ENCODE peak calls at places on chromosome 17, in five cellular contexts. X is cardiac fibroblast, F is stomach, I is body of pancreas, G is HCT116. H is an unnamed sample.

GRCh38 chr17:28469376-28469775 is 4.1 kb upstream of the SLC13A2 start:
- DNase-seq in F (no peak), G (no peak), I (no peak), X (no peak), H (no peak)

GRCh38 chr17:78883533-78884131 is 19.4 kb downstream of the CEP295NL start:
- DNase-seq in F (peak), X (peak), I (peak), G (peak), H (peak)

GRCh38 chr17:73343168-73343634 is 31.4 kb upstream of the CDC42EP4 start:
- DNase-seq in G (no peak), I (no peak), F (no peak), X (peak), H (no peak)

GRCh38 chr17:35947156-35947585 is 3.7 kb upstream of the LYZL6 start:
- DNase-seq in F (peak), I (peak), X (peak), G (peak), H (peak)

GRCh38 chr17:67544364-67544763 is 167.3 kb downstream of the PITPNC1 start:
- DNase-seq in G (no peak), X (no peak), F (no peak), I (no peak), H (no peak)

GRCh38 chr17:70882504-70882903 is 713.2 kb downstream of the KCNJ2 start:
- DNase-seq in X (no peak), I (no peak), F (no peak), G (no peak), H (no peak)

GRCh38 chr17:17416400-17417360 is 60.1 kb upstream of the MED9 start:
- DNase-seq in F (peak), X (peak), I (no peak), G (no peak), H (peak)

GRCh38 chr17:47305302-47305923 is 18.3 kb upstream of the EFCAB13 start:
- DNase-seq in G (no peak), I (no peak), X (peak), F (no peak), H (peak)

GRCh38 chr17:68101992-68102758 is 66.6 kb downstream of the KPNA2 start:
- DNase-seq in G (no peak), X (peak), I (peak), F (peak), H (peak)

GRCh38 chr17:63824362-63824761 is 2.9 kb upstream of the PSMC5 start:
- DNase-seq in G (no peak), X (no peak), I (no peak), F (no peak), H (no peak)

GRCh38 chr17:3510090-3510489 is 34.3 kb downstream of the ASPA start:
- DNase-seq in G (no peak), I (no peak), X (no peak), F (no peak), H (no peak)

GRCh38 chr17:65064452-65065019 is 8.0 kb upstream of the GNA13 start:
- DNase-seq in I (no peak), X (peak), G (no peak), F (no peak), H (no peak)

GRCh38 chr17:21352981-21353265 is 23.2 kb upstream of the KCNJ12 start:
- DNase-seq in I (no peak), G (no peak), X (no peak), F (no peak), H (no peak)

GRCh38 chr17:79991140-79991923 is 44.3 kb downstream of the TBC1D16 start:
- DNase-seq in X (peak), F (peak), I (peak), G (peak), H (peak)

GRCh38 chr17:48478224-48479013 is 48.4 kb upstream of the SKAP1 start:
- DNase-seq in X (no peak), I (no peak), G (no peak), F (no peak), H (no peak)

GRCh38 chr17:29807520-29808361 is 122.3 kb downstream of the SSH2 start:
- DNase-seq in G (peak), I (peak), X (peak), F (peak), H (peak)

GRCh38 chr17:80080081-80080480 is 21.3 kb upstream of the GAA start:
- DNase-seq in X (peak), F (no peak), G (no peak), I (no peak), H (no peak)

GRCh38 chr17:49067163-49067562 is 65.4 kb upstream of the B4GALNT2 start:
- DNase-seq in I (no peak), F (no peak), G (no peak), X (no peak), H (no peak)

GRCh38 chr17:206941-207560 is 25.6 kb upstream of the DOC2B start:
- DNase-seq in I (no peak), G (no peak), F (no peak), X (no peak), H (no peak)

GRCh38 chr17:49016775-49017463 is 19.7 kb downstream of the IGF2BP1 start:
- DNase-seq in F (peak), I (peak), X (peak), G (peak), H (peak)

GRCh38 chr17:55219939-55220338 is 44.8 kb upstream of the HLF start:
- DNase-seq in X (peak), I (no peak), G (no peak), F (no peak), H (no peak)

GRCh38 chr17:77346765-77347164 is 206.0 kb downstream of the SEC14L1 start:
- DNase-seq in I (no peak), X (no peak), F (no peak), G (no peak), H (no peak)

GRCh38 chr17:67982034-67982640 is 14.1 kb downstream of the C17orf58 start:
- DNase-seq in I (no peak), G (no peak), F (no peak), X (no peak), H (no peak)

GRCh38 chr17:71438631-71439146 is 682.1 kb upstream of the SOX9 start:
- DNase-seq in X (peak), F (no peak), I (no peak), G (peak), H (peak)

GRCh38 chr17:74514632-74515035 is 16.6 kb downstream of the CD300LB start:
- DNase-seq in X (no peak), F (peak), G (no peak), I (no peak), H (no peak)

GRCh38 chr17:60900688-60901087 is 223.0 kb downstream of the BCAS3 start:
- DNase-seq in X (no peak), I (no peak), F (no peak), G (no peak), H (no peak)

GRCh38 chr17:70296456-70296855 is 127.1 kb downstream of the KCNJ2 start:
- DNase-seq in G (no peak), X (no peak), F (no peak), I (no peak), H (no peak)

GRCh38 chr17:35786941-35787432 is 8.5 kb downstream of the MMP28 start:
- DNase-seq in X (peak), I (no peak), F (no peak), G (no peak), H (no peak)

GRCh38 chr17:81807839-81808238 is 3.9 kb downstream of the GCGR start:
- DNase-seq in X (no peak), G (no peak), F (no peak), I (no peak), H (no peak)

GRCh38 chr17:72152392-72152727 is 31.5 kb downstream of the SOX9 start:
- DNase-seq in X (peak), F (no peak), I (no peak), G (no peak), H (no peak)

GRCh38 chr17:69733171-69734014 is 318.9 kb downstream of the MAP2K6 start:
- DNase-seq in G (no peak), I (no peak), F (no peak), X (peak), H (no peak)

GRCh38 chr17:54544239-54544638 is 356.4 kb upstream of the TOM1L1 start:
- DNase-seq in X (no peak), G (no peak), F (no peak), I (no peak), H (no peak)

GRCh38 chr17:1928976-1929375 is 96.2 kb downstream of the RTN4RL1 start:
- DNase-seq in X (no peak), I (no peak), F (no peak), G (no peak), H (no peak)

GRCh38 chr17:72065556-72065955 is 55.3 kb upstream of the SOX9 start:
- DNase-seq in F (no peak), I (no peak), G (no peak), X (no peak), H (no peak)

GRCh38 chr17:10357768-10358167 is 15.0 kb downstream of the MYH13 start:
- DNase-seq in F (no peak), X (no peak), G (no peak), I (peak), H (peak)

GRCh38 chr17:36777118-36777517 is 160.2 kb upstream of the LHX1 start:
- DNase-seq in F (no peak), I (no peak), X (peak), G (no peak), H (no peak)

GRCh38 chr17:47423406-47424295 is 99.9 kb downstream of the EFCAB13 start:
- DNase-seq in F (peak), X (peak), I (peak), G (no peak), H (peak)

GRCh38 chr17:39963826-39964225 is 1.0 kb downstream of the GSDMA start:
- DNase-seq in F (no peak), G (no peak), I (no peak), X (no peak), H (peak)

GRCh38 chr17:50356892-50357510 is 11.1 kb downstream of the XYLT2 start:
- DNase-seq in G (no peak), F (peak), X (no peak), I (no peak), H (no peak)
- TF ChIP-seq CTCF in G (no peak), F (no peak), X (no peak), I (no peak), H (no peak)

DNA sequence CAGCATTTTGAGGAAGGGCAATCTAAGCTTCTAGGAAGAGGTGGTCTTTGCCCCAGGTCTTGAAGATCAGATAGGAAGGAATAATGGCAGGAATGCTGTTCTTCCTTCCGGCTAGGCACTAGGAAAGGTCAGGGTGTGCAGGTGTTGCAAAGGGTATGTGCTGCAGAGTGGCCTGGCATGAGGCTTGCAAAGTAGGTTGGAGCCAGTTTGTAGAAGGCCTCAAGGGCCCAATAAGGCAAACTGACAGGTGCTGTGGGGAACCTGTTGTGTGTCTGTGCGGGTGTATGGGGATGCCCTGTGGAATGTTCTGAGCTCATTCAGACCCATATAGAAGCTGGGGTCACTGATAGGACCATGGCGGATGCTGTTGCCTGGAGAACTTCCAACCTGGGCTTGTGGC is 12.7 kb downstream of the MSI2 start:
- DNase-seq in F (no peak), X (no peak), I (no peak), G (no peak), H (no peak)
- TF ChIP-seq CTCF in F (no peak), X (no peak), I (no peak), G (no peak), H (no peak)

DNA sequence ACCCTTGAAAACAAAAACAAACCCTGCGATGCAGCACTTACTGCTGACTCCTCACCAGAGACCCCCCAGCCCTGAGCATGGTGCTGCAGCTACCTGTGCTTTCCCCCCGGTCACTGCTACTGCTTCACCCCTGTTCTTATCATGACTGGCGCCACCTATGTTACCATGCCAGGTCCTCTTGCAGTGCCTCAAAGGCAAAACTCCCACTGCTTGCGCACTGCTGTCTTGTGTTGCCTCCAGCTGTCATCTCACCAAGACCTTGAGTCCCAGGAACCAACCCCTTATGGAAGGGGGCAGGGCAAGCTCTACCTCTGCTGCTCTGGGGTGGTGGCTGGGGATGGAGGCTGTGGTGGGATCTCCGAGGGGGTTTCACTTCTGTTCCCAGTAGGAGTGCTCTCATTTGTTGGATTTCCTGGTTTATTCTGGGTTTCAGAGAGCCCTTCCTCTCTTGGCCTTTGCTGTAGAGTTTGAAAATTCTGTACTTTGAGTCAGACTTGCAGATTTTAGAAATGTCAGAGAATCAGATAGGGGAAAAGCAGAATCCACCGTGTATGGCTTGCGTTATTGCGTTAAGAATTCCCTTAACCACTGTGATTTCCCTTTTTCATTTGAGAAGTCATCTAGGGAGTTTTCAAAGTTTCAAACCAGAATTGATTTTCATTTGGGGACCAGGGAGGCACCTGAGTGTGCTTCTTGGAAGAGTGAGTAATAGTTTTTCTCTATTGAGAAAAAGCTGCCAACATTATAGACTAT is 96.6 kb downstream of the SPECC1 start:
- DNase-seq in G (no peak), F (no peak), X (no peak), I (no peak), H (no peak)
- TF ChIP-seq CTCF in G (no peak), F (no peak), X (no peak), I (no peak), H (no peak)

GRCh38 chr17:51120357-51120738 is 320 bp downstream of the SPAG9 start:
- DNase-seq in X (peak), G (no peak), F (peak), I (no peak), H (no peak)
- TF ChIP-seq CTCF in X (no peak), G (no peak), F (no peak), I (no peak), H (no peak)

DNA sequence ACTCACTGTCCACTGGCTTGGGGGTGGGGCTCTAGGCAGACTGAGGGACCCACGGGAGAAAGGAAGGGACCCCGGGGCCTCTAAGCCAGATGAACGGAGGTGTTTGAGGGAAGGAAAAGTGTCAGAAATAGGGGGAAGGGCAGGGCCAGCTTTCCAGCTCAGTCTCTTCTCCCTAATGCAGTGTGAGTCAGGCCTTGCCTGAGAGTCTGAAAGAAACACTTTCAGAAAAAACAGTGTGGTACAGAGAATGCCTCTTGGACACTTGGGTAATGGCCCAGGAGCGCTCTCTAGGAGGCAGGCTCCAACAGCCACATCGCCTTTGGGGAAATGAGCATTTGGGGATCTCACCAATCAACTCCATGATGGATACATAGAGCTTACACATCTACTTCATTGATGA is 46.9 kb downstream of the NDEL1 start:
- DNase-seq in F (no peak), G (no peak), I (no peak), X (no peak), H (no peak)
- TF ChIP-seq CTCF in F (no peak), G (no peak), I (no peak), X (no peak), H (no peak)

GRCh38 chr17:53033297-53033696 is 789.4 kb upstream of the KIF2B start:
- DNase-seq in X (no peak), F (no peak), I (no peak), G (no peak), H (no peak)

DNA sequence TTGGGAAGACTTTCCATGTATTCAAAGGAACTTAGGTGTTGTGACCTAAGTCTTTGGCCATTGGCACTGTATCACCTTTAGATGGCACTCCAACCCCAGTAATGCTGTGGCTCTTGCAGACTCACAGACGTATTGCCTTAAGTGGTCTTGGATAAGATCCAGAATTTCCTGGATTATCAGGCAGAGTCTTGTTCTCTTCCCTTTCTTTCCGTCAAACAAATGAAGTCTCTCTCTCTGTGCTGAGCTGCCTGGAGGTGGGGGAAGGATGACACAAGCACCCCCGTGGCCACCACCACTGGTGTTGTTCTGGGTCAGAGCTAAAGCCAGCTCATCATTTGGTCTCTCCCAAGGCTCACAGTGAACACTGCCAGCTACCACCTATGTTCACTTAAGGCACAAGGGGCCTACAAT is 789.9 kb upstream of the KIF2B start:
- DNase-seq in G (peak), F (no peak), I (peak), X (peak), H (peak)
- TF ChIP-seq CTCF in G (no peak), F (peak), I (no peak), X (no peak), H (no peak)

GRCh38 chr17:38559025-38559879 is 46.5 kb downstream of the SRCIN1 start:
- DNase-seq in F (peak), G (peak), X (peak), I (peak), H (peak)
- TF ChIP-seq CTCF in F (peak), G (peak), X (no peak), I (no peak), H (no peak)

H was measured in Calu3.